ENCODE peak calls at places on chromosomes 7 and 10, in seven cellular contexts. One of them, this sample, is unnamed.

GRCh38 chr7:55363386-55364170 is 1.6 kb upstream of the LANCL2 start:
- DNase-seq in fibroblast of lung: no peak
- DNase-seq in neural progenitor cell: no peak
- DNase-seq in GM23248: no peak
- DNase-seq in HepG2: no peak
- DNase-seq in heart right ventricle: peak
- DNase-seq in A549: no peak
- DNase-seq in this sample: no peak

GRCh38 chr7:41882271-41882670 is 179.4 kb upstream of the INHBA start:
- DNase-seq in fibroblast of lung: no peak
- DNase-seq in neural progenitor cell: no peak
- DNase-seq in GM23248: no peak
- DNase-seq in HepG2: no peak
- DNase-seq in heart right ventricle: no peak
- DNase-seq in A549: no peak
- DNase-seq in this sample: no peak

GRCh38 chr10:97081621-97082235 is 104.0 kb downstream of the SLIT1 start:
- DNase-seq in fibroblast of lung: peak
- DNase-seq in neural progenitor cell: peak
- DNase-seq in GM23248: peak
- DNase-seq in HepG2: peak
- DNase-seq in heart right ventricle: peak
- DNase-seq in A549: peak
- DNase-seq in this sample: no peak

GRCh38 chr10:30857803-30858202 is 173.9 kb downstream of the ZNF438 start:
- DNase-seq in fibroblast of lung: peak
- DNase-seq in neural progenitor cell: no peak
- DNase-seq in GM23248: peak
- DNase-seq in HepG2: no peak
- DNase-seq in heart right ventricle: peak
- DNase-seq in A549: no peak
- DNase-seq in this sample: peak

GRCh38 chr10:130188195-130189175 is 52.3 kb downstream of the GLRX3 start:
- DNase-seq in fibroblast of lung: no peak
- DNase-seq in neural progenitor cell: no peak
- DNase-seq in GM23248: no peak
- DNase-seq in HepG2: peak
- DNase-seq in heart right ventricle: no peak
- DNase-seq in A549: no peak
- DNase-seq in this sample: no peak

GRCh38 chr7:102446387-102447156 is 13.2 kb downstream of the ORAI2 start:
- DNase-seq in fibroblast of lung: no peak
- DNase-seq in neural progenitor cell: no peak
- DNase-seq in GM23248: no peak
- DNase-seq in HepG2: no peak
- DNase-seq in heart right ventricle: no peak
- DNase-seq in A549: no peak
- DNase-seq in this sample: no peak

GRCh38 chr7:123649956-123650355 is 5.7 kb upstream of the LMOD2 start:
- DNase-seq in fibroblast of lung: peak
- DNase-seq in neural progenitor cell: no peak
- DNase-seq in GM23248: peak
- DNase-seq in HepG2: no peak
- DNase-seq in heart right ventricle: no peak
- DNase-seq in A549: no peak
- DNase-seq in this sample: no peak

GRCh38 chr7:918441-919113 is 35.9 kb downstream of the ADAP1 start:
- DNase-seq in fibroblast of lung: no peak
- DNase-seq in neural progenitor cell: no peak
- DNase-seq in GM23248: no peak
- DNase-seq in HepG2: no peak
- DNase-seq in heart right ventricle: no peak
- DNase-seq in A549: no peak
- DNase-seq in this sample: peak

GRCh38 chr10:7948601-7949000 is 105.9 kb upstream of the GATA3 start:
- DNase-seq in fibroblast of lung: peak
- DNase-seq in neural progenitor cell: no peak
- DNase-seq in GM23248: peak
- DNase-seq in HepG2: no peak
- DNase-seq in heart right ventricle: no peak
- DNase-seq in A549: no peak
- DNase-seq in this sample: no peak

GRCh38 chr10:62056219-62056618 is 154.7 kb downstream of the ARID5B start:
- DNase-seq in fibroblast of lung: no peak
- DNase-seq in neural progenitor cell: no peak
- DNase-seq in GM23248: no peak
- DNase-seq in HepG2: no peak
- DNase-seq in heart right ventricle: no peak
- DNase-seq in A549: no peak
- DNase-seq in this sample: no peak

GRCh38 chr10:62057872-62058271 is 156.4 kb downstream of the ARID5B start:
- DNase-seq in fibroblast of lung: no peak
- DNase-seq in neural progenitor cell: no peak
- DNase-seq in GM23248: no peak
- DNase-seq in HepG2: no peak
- DNase-seq in heart right ventricle: no peak
- DNase-seq in A549: no peak
- DNase-seq in this sample: no peak

GRCh38 chr10:62057359-62057758 is 155.9 kb downstream of the ARID5B start:
- DNase-seq in fibroblast of lung: no peak
- DNase-seq in neural progenitor cell: no peak
- DNase-seq in GM23248: peak
- DNase-seq in HepG2: no peak
- DNase-seq in heart right ventricle: no peak
- DNase-seq in A549: no peak
- DNase-seq in this sample: no peak

GRCh38 chr10:62058476-62058875 is 157.0 kb downstream of the ARID5B start:
- DNase-seq in fibroblast of lung: no peak
- DNase-seq in neural progenitor cell: no peak
- DNase-seq in GM23248: peak
- DNase-seq in HepG2: no peak
- DNase-seq in heart right ventricle: no peak
- DNase-seq in A549: no peak
- DNase-seq in this sample: no peak

DNA sequence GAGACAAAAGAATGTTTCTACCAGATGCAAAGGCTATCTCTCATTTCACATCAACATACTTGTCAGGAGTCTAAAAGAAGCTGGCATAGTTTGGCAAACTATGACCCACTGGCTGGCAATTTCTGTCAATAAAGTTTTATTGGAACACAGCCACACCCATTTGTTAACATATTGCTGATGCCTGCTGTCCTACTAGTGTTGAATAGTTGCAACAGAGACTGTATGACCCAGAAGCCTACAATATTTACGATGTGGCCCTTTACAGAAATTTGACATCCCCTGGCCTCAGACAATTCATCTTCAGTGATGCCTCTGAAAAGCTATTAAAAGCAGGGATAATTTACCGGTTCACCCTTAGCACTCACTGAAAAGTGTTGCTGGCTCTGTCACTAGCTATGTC is 155.2 kb downstream of the ARID5B start:
- DNase-seq in fibroblast of lung: no peak
- DNase-seq in neural progenitor cell: no peak
- DNase-seq in GM23248: no peak
- DNase-seq in HepG2: no peak
- DNase-seq in heart right ventricle: no peak
- DNase-seq in A549: no peak
- DNase-seq in this sample: no peak
- H3K4me3 ChIP-seq in fibroblast of lung: peak
- H3K4me3 ChIP-seq in neural progenitor cell: no peak
- H3K4me3 ChIP-seq in GM23248: peak
- H3K4me3 ChIP-seq in HepG2: no peak
- H3K4me3 ChIP-seq in heart right ventricle: peak
- H3K4me3 ChIP-seq in A549: no peak
- H3K4me3 ChIP-seq in this sample: peak

DNA sequence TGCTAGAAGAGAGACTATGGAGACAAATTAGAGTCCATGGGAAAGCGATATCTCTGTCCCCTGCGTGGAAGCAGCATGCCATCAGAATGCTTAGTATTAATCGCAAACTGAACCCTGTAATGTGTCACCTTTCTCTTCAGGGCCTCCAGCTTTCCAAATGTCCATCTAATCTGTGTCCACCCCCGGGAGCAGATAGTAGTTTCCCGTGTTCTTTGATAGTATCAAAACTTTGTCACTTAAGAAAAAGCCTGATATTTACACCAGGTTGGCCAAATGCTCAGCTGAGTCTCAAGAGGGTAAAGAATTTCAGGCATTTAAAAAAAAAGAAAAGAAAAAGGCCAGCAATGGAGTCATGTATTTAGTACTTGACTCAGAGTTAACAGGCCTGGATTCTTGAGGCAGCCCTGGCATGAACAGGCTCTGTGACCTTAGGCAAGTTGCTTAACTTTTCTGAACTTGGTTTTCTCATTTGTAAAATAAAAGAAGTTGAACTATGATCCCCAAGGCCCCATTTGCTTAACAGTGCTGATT is 10.4 kb upstream of the GSAP start:
- DNase-seq in fibroblast of lung: peak
- DNase-seq in neural progenitor cell: peak
- DNase-seq in GM23248: peak
- DNase-seq in HepG2: no peak
- DNase-seq in heart right ventricle: no peak
- DNase-seq in A549: no peak
- DNase-seq in this sample: no peak
- H3K27ac ChIP-seq in fibroblast of lung: peak
- H3K27ac ChIP-seq in neural progenitor cell: peak
- H3K27ac ChIP-seq in GM23248: peak
- H3K27ac ChIP-seq in HepG2: peak
- H3K27ac ChIP-seq in heart right ventricle: peak
- H3K27ac ChIP-seq in A549: peak
- H3K27ac ChIP-seq in this sample: no peak

DNA sequence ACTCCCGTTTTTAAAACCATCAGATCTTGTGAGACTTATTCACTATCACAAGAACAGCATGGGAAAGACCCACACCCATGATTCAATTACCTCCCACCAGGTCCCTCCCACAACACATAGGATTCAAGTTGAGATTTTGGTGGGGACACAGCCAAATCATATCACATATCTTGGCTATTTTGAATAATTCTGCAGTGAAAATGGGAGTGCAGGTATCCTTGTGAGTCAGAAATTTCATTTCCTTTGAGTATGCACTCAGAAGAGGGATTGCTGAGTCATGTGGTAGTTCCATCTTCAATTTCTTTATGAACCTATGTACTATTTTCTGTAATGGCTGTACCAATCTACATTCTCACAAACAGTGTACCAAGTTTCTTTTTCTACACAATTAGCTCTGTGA is 125.8 kb downstream of the ANKRD7 start:
- DNase-seq in fibroblast of lung: no peak
- DNase-seq in neural progenitor cell: no peak
- DNase-seq in GM23248: no peak
- DNase-seq in HepG2: no peak
- DNase-seq in heart right ventricle: no peak
- DNase-seq in A549: no peak
- DNase-seq in this sample: no peak
- H3K4me3 ChIP-seq in fibroblast of lung: no peak
- H3K4me3 ChIP-seq in neural progenitor cell: no peak
- H3K4me3 ChIP-seq in GM23248: no peak
- H3K4me3 ChIP-seq in HepG2: no peak
- H3K4me3 ChIP-seq in heart right ventricle: no peak
- H3K4me3 ChIP-seq in A549: no peak
- H3K4me3 ChIP-seq in this sample: no peak

DNA sequence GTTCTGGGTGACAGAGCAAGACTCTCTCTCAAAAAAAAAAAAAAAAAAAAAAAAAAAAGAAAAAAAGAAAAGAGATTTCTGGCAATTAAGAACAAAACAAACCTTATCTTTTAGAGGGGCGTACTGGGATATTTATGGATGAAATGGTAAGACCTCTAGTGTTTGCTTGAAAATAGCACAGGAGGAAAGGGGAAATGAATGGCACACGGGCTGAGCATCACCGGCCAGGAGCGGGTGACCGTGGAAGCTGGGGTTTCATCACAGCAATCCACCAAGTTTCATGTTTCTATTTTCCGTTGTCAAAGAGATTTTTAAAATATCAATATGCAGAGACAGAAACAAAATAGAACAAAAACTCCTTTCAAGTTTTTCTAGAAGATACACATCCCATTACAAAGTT is 105.6 kb downstream of the SVIL start:
- DNase-seq in fibroblast of lung: no peak
- DNase-seq in neural progenitor cell: no peak
- DNase-seq in GM23248: no peak
- DNase-seq in HepG2: no peak
- DNase-seq in heart right ventricle: no peak
- DNase-seq in A549: no peak
- DNase-seq in this sample: no peak
- H3K27ac ChIP-seq in fibroblast of lung: no peak
- H3K27ac ChIP-seq in neural progenitor cell: no peak
- H3K27ac ChIP-seq in GM23248: no peak
- H3K27ac ChIP-seq in HepG2: no peak
- H3K27ac ChIP-seq in heart right ventricle: no peak
- H3K27ac ChIP-seq in A549: no peak
- H3K27ac ChIP-seq in this sample: no peak

DNA sequence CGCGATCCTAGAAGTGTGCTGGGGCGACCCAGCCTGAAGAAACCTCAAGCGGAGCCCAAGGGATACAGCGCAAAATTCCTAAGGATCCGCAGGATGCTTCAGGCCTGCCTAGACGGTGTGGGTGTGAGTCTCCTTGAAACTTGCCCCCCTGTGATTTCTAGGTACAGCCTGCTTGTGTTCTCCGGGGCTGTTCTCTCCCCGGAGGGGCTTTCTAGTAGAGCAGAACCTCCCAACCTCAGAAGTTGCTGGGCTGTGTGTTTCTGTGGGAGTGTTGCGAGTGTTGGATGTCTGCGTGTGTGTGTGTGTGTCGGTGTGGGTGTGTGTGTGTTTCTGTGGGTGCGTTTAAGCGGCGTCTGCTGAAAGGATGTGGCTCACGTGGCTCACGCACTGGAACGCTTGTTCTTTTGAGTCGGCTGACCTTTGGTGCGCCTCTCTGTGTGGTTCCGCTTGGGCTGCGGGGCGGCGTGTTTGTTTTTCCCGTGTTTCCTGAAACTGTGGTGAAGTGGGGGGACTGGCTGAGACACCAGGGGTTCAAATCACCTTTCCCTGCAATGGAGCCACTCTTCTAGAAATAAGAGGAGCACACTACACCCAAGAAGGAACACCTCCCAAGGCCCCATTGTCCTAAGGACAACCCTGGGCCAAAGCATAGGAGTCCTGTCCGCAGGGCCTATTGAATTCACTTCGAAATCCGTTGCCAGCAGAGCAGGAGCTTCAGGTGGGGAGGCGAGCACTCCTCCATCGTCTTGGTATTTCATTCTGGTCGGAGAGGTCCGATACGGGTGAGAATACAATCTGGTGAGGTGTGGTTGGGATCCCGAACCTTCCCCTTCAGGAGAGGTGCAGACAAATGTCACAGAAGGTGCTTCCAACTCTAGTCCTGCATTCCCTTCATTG is 25.1 kb upstream of the ZNF273 start:
- DNase-seq in fibroblast of lung: no peak
- DNase-seq in neural progenitor cell: no peak
- DNase-seq in GM23248: no peak
- DNase-seq in HepG2: no peak
- DNase-seq in heart right ventricle: no peak
- DNase-seq in A549: no peak
- DNase-seq in this sample: no peak
- H3K4me3 ChIP-seq in fibroblast of lung: no peak
- H3K4me3 ChIP-seq in neural progenitor cell: no peak
- H3K4me3 ChIP-seq in GM23248: peak
- H3K4me3 ChIP-seq in HepG2: no peak
- H3K4me3 ChIP-seq in heart right ventricle: peak
- H3K4me3 ChIP-seq in A549: no peak
- H3K4me3 ChIP-seq in this sample: peak